ENCODE peak calls at places on chromosomes 16 and 17, in ten cellular contexts. O, F, R, L, N, T, Z, I, K and C are unnamed samples.

GRCh38 chr17:66661411-66661843 is 173.5 kb upstream of the CACNG5 start:
- DNase-seq in O (no peak), F (peak), R (peak), L (no peak), N (no peak), T (peak), Z (no peak), I (peak), K (no peak), C (no peak)

GRCh38 chr16:56747486-56748045 is 17.6 kb downstream of the NUP93 start:
- DNase-seq in O (no peak), F (no peak), R (no peak), L (no peak), N (no peak), T (no peak), Z (no peak), I (no peak), K (no peak), C (no peak)

GRCh38 chr17:7886227-7887037 is 2.2 kb upstream of the CHD3 start:
- DNase-seq in O (peak), F (peak), R (no peak), L (peak), N (no peak), T (no peak), Z (peak), I (no peak), K (peak), C (peak)

GRCh38 chr17:68613739-68614298 is 12.7 kb upstream of the FAM20A start:
- DNase-seq in O (peak), F (peak), R (peak), L (no peak), N (no peak), T (no peak), Z (peak), I (peak), K (peak), C (peak)

GRCh38 chr17:67615011-67615561 is 102.7 kb upstream of the NOL11 start:
- DNase-seq in O (no peak), F (no peak), R (no peak), L (no peak), N (no peak), T (peak), Z (no peak), I (no peak), K (no peak), C (no peak)

GRCh38 chr16:78425957-78426590 is 326.6 kb downstream of the WWOX start:
- DNase-seq in O (no peak), F (no peak), R (no peak), L (no peak), N (no peak), T (no peak), Z (no peak), I (no peak), K (no peak), C (no peak)

GRCh38 chr17:4249452-4250029 is 14.2 kb downstream of the ANKFY1 start:
- DNase-seq in O (peak), F (peak), R (no peak), L (no peak), N (no peak), T (no peak), Z (peak), I (no peak), K (peak), C (no peak)

GRCh38 chr17:50163846-50164696 is 1.7 kb upstream of the SGCA start:
- DNase-seq in O (no peak), F (peak), R (no peak), L (no peak), N (no peak), T (no peak), Z (no peak), I (no peak), K (no peak), C (no peak)

GRCh38 chr16:852451-853185 is 52.1 kb upstream of the GNG13 start:
- DNase-seq in O (no peak), F (no peak), R (no peak), L (no peak), N (no peak), T (peak), Z (no peak), I (no peak), K (peak), C (no peak)

GRCh38 chr17:3963214-3964201 is 729 bp downstream of the ATP2A3 start:
- DNase-seq in O (peak), F (peak), R (no peak), L (peak), N (no peak), T (no peak), Z (peak), I (no peak), K (no peak), C (no peak)

GRCh38 chr17:48723555-48724239 is 712 bp downstream of the PRAC2 start:
- DNase-seq in O (no peak), F (no peak), R (no peak), L (no peak), N (no peak), T (no peak), Z (peak), I (no peak), K (no peak), C (no peak)

GRCh38 chr17:68512967-68513474 is 791 bp downstream of the PRKAR1A start:
- DNase-seq in O (peak), F (no peak), R (no peak), L (no peak), N (no peak), T (peak), Z (peak), I (no peak), K (no peak), C (no peak)

GRCh38 chr16:2895813-2896212 is 12.8 kb downstream of the FLYWCH2 start:
- DNase-seq in O (no peak), F (no peak), R (no peak), L (no peak), N (no peak), T (no peak), Z (no peak), I (no peak), K (no peak), C (no peak)

GRCh38 chr16:73095885-73096341 is 48.0 kb upstream of the ZFHX3 start:
- DNase-seq in O (no peak), F (no peak), R (no peak), L (no peak), N (no peak), T (no peak), Z (no peak), I (no peak), K (peak), C (no peak)

GRCh38 chr17:57106107-57106835 is 21.2 kb downstream of the AKAP1 start:
- DNase-seq in O (no peak), F (no peak), R (no peak), L (no peak), N (no peak), T (no peak), Z (peak), I (no peak), K (peak), C (no peak)

GRCh38 chr16:66551362-66551761 is 1.0 kb upstream of the CKLF start:
- DNase-seq in O (peak), F (peak), R (no peak), L (peak), N (no peak), T (no peak), Z (peak), I (no peak), K (peak), C (no peak)

GRCh38 chr17:31480067-31480466 is 88.6 kb downstream of the RAB11FIP4 start:
- DNase-seq in O (no peak), F (no peak), R (no peak), L (no peak), N (no peak), T (no peak), Z (no peak), I (no peak), K (no peak), C (no peak)

GRCh38 chr16:50944431-50944830 is 202.5 kb downstream of the CYLD start:
- DNase-seq in O (no peak), F (no peak), R (no peak), L (no peak), N (no peak), T (no peak), Z (no peak), I (no peak), K (no peak), C (no peak)

GRCh38 chr17:67125417-67125816 is 81.1 kb downstream of the CACNG1 start:
- DNase-seq in O (no peak), F (no peak), R (no peak), L (no peak), N (no peak), T (no peak), Z (no peak), I (no peak), K (peak), C (no peak)

GRCh38 chr17:79914813-79915740 is 75.8 kb upstream of the CBX4 start:
- DNase-seq in O (no peak), F (no peak), R (no peak), L (no peak), N (no peak), T (no peak), Z (no peak), I (no peak), K (no peak), C (no peak)

GRCh38 chr16:18950469-18951185 is 24.4 kb upstream of the SMG1 start:
- DNase-seq in O (no peak), F (no peak), R (no peak), L (no peak), N (no peak), T (no peak), Z (no peak), I (no peak), K (no peak), C (no peak)

GRCh38 chr17:39679521-39680192 is 8.2 kb downstream of the PGAP3 start:
- DNase-seq in O (peak), F (no peak), R (no peak), L (no peak), N (no peak), T (no peak), Z (no peak), I (no peak), K (no peak), C (no peak)

GRCh38 chr17:1730345-1731193 is 6.1 kb downstream of the WDR81 start:
- DNase-seq in O (no peak), F (no peak), R (no peak), L (no peak), N (no peak), T (peak), Z (peak), I (no peak), K (peak), C (peak)

GRCh38 chr17:64357191-64357981 is 33.3 kb downstream of the PECAM1 start:
- DNase-seq in O (no peak), F (no peak), R (no peak), L (no peak), N (peak), T (no peak), Z (peak), I (no peak), K (no peak), C (no peak)

GRCh38 chr17:29120439-29120838 is 59.8 kb downstream of the MYO18A start:
- DNase-seq in O (no peak), F (no peak), R (no peak), L (no peak), N (no peak), T (no peak), Z (no peak), I (no peak), K (no peak), C (no peak)

GRCh38 chr16:1374418-1375297 is 22.9 kb downstream of the GNPTG start:
- DNase-seq in O (no peak), F (no peak), R (no peak), L (no peak), N (no peak), T (no peak), Z (no peak), I (no peak), K (no peak), C (no peak)